ENCODE peak calls at places on chromosomes 5 and 9, in seven cellular contexts. S is activated CD8-positive, alpha-beta memory T cell treated with anti-CD3 and anti-CD28 coated beads, Interleukin-2, amount 10 ng/mL, durations not matched to agents 7 days and 5 days; I is body of pancreas; T is NCI-H2171 treated with DMSO at 0.1 percent for 48 hours; P is epithelial cell of esophagus; U is T1000; K is left cardiac atrium. R is an unnamed sample.

GRCh38 chr9:84412654-84413053 is 72.1 kb upstream of the SLC28A3 start:
- DNase-seq in S (no peak), I (no peak), T (peak; percentile 5), P (no peak), U (no peak), K (no peak), R (no peak)

GRCh38 chr5:81878333-81878732 is 93.5 kb upstream of the ATG10 start:
- DNase-seq in S (no peak), I (no peak), T (no peak), P (no peak), U (no peak), K (no peak), R (no peak)

GRCh38 chr9:105678163-105678562 is 15.9 kb downstream of the TAL2 start:
- DNase-seq in S (no peak), I (no peak), T (no peak), P (no peak), U (no peak), K (no peak), R (no peak)

GRCh38 chr9:87516931-87517300 is 19.2 kb downstream of the DAPK1 start:
- DNase-seq in S (no peak), I (no peak), T (no peak), P (no peak), U (no peak), K (no peak), R (no peak)

GRCh38 chr9:81108821-81109220 is 580.5 kb downstream of the TLE1 start:
- DNase-seq in S (no peak), I (no peak), T (no peak), P (peak; percentile 83), U (peak; percentile 16), K (no peak), R (no peak)

GRCh38 chr9:24487250-24487861 is 58.3 kb downstream of the IZUMO3 start:
- DNase-seq in S (no peak), I (no peak), T (no peak), P (no peak), U (no peak), K (no peak), R (no peak)

GRCh38 chr5:177132504-177133118 is 962 bp upstream of the NSD1 start:
- DNase-seq in S (peak; percentile 69), I (no peak), T (no peak), P (peak; percentile 10), U (no peak), K (no peak), R (no peak)

GRCh38 chr9:133990366-133991210 is 1.5 kb downstream of the VAV2 start:
- DNase-seq in S (no peak), I (peak; percentile 93), T (peak; percentile 16), P (peak; percentile 68), U (peak; percentile 48), K (peak; percentile 67), R (peak; percentile 71)

GRCh38 chr9:110033869-110034268 is 174.1 kb downstream of the C9orf152 start:
- DNase-seq in S (no peak), I (no peak), T (no peak), P (no peak), U (no peak), K (no peak), R (peak; percentile 61)

GRCh38 chr9:117314021-117314420 is 100.8 kb downstream of the ASTN2 start:
- DNase-seq in S (no peak), I (no peak), T (no peak), P (no peak), U (no peak), K (no peak), R (no peak)

GRCh38 chr9:124381073-124381945 is 33.9 kb downstream of the PSMB7 start:
- DNase-seq in S (no peak), I (no peak), T (no peak), P (peak; percentile 60), U (no peak), K (no peak), R (peak; percentile 72)

GRCh38 chr9:111599092-111599947 is at the start of gene PTGR1:
- DNase-seq in S (no peak), I (peak; percentile 80), T (peak; percentile 7), P (peak; percentile 88), U (peak; percentile 46), K (peak; percentile 90), R (peak; percentile 86)

GRCh38 chr5:123790226-123790625 is 278.2 kb downstream of the CSNK1G3 start:
- DNase-seq in S (no peak), I (no peak), T (no peak), P (no peak), U (no peak), K (no peak), R (no peak)

GRCh38 chr5:28548856-28549255 is 1510.5 kb upstream of the CDH9 start:
- DNase-seq in S (no peak), I (no peak), T (no peak), P (peak; percentile 69), U (no peak), K (no peak), R (no peak)

GRCh38 chr5:7246312-7246711 is 149.6 kb upstream of the ADCY2 start:
- DNase-seq in S (no peak), I (no peak), T (no peak), P (peak; percentile 10), U (no peak), K (no peak), R (no peak)

GRCh38 chr5:88188458-88189132 is 80.0 kb downstream of the TMEM161B start:
- DNase-seq in S (no peak), I (no peak), T (no peak), P (peak; percentile 10), U (no peak), K (no peak), R (no peak)

GRCh38 chr5:135437796-135438560 is 9.2 kb downstream of the DCANP1 start:
- DNase-seq in S (peak; percentile 36), I (peak; percentile 85), T (peak; percentile 66), P (peak; percentile 60), U (peak; percentile 84), K (peak; percentile 52), R (peak; percentile 95)

GRCh38 chr9:92882276-92882675 is 4.4 kb upstream of the ZNF484 start:
- DNase-seq in S (no peak), I (no peak), T (no peak), P (no peak), U (no peak), K (no peak), R (no peak)

GRCh38 chr9:34675048-34675714 is 12.7 kb upstream of the CCL27 start:
- DNase-seq in S (peak; percentile 71), I (peak; percentile 56), T (peak; percentile 21), P (peak; percentile 53), U (no peak), K (peak; percentile 74), R (peak; percentile 67)

GRCh38 chr5:179268966-179269693 is 76.1 kb downstream of the ADAMTS2 start:
- DNase-seq in S (no peak), I (no peak), T (no peak), P (no peak), U (no peak), K (no peak), R (peak; percentile 56)

GRCh38 chr9:78821126-78821822 is 524.3 kb downstream of the PSAT1 start:
- DNase-seq in S (no peak), I (peak; percentile 34), T (peak; percentile 65), P (peak; percentile 53), U (no peak), K (no peak), R (peak; percentile 30)

GRCh38 chr5:175494271-175495183 is 16.2 kb downstream of the SFXN1 start:
- DNase-seq in S (no peak), I (no peak), T (no peak), P (peak; percentile 94), U (no peak), K (no peak), R (no peak)

GRCh38 chr9:111037744-111038335 is 430 bp downstream of the LPAR1 start:
- DNase-seq in S (no peak), I (peak; percentile 54), T (peak; percentile 3), P (peak; percentile 54), U (no peak), K (peak; percentile 35), R (peak; percentile 40)

GRCh38 chr5:157828949-157829639 is 29.9 kb downstream of the CLINT1 start:
- DNase-seq in S (no peak), I (no peak), T (no peak), P (peak; percentile 26), U (no peak), K (no peak), R (no peak)

R was measured in AG10803.